ENCODE peak calls at places on chromosomes 11 and 22, in seven cellular contexts. K is PC-3, D is GM23338, L is heart left ventricle, P is gastrocnemius medialis, X is OCI-LY7, A is A549. I is an unnamed sample.

GRCh38 chr11:534592-535518 is 521 bp downstream of the HRAS start:
- DNase-seq in K (peak; percentile 42), D (peak; percentile 44), L (peak; percentile 21), P (no peak), X (peak; percentile 54), A (no peak), I (no peak)

GRCh38 chr22:41899110-41899509 is 15.8 kb downstream of the SHISA8 start:
- DNase-seq in K (no peak), D (no peak), L (no peak), P (peak; percentile 27), X (no peak), A (no peak), I (no peak)

GRCh38 chr11:65491614-65492386 is 7.0 kb upstream of the MALAT1 start:
- DNase-seq in K (peak; percentile 94), D (peak; percentile 79), L (peak; percentile 83), P (peak; percentile 85), X (peak; percentile 64), A (peak; percentile 96), I (peak; percentile 90)

GRCh38 chr11:68998390-68998911 is 14.6 kb downstream of the MRGPRF start:
- DNase-seq in K (peak; percentile 25), D (no peak), L (no peak), P (no peak), X (no peak), A (no peak), I (peak; percentile 64)

GRCh38 chr22:40401532-40401931 is 31.1 kb downstream of the SGSM3 start:
- DNase-seq in K (no peak), D (no peak), L (no peak), P (no peak), X (no peak), A (no peak), I (no peak)

GRCh38 chr22:49290286-49290685 is 537.4 kb downstream of the BRD1 start:
- DNase-seq in K (no peak), D (no peak), L (no peak), P (no peak), X (no peak), A (no peak), I (peak; percentile 7)

GRCh38 chr22:19434829-19435580 is 2.7 kb downstream of the MRPL40 start:
- DNase-seq in K (no peak), D (no peak), L (no peak), P (no peak), X (peak; percentile 44), A (no peak), I (no peak)

GRCh38 chr11:47916361-47916841 is 64.0 kb upstream of the PTPRJ start:
- DNase-seq in K (no peak), D (no peak), L (peak; percentile 38), P (no peak), X (no peak), A (no peak), I (peak; percentile 70)

GRCh38 chr11:1168256-1168655 is 10.5 kb downstream of the MUC5AC start:
- DNase-seq in K (no peak), D (no peak), L (no peak), P (no peak), X (no peak), A (no peak), I (no peak)

GRCh38 chr22:22820626-22821025 is 67.0 kb upstream of the IGLL5 start:
- DNase-seq in K (no peak), D (no peak), L (no peak), P (no peak), X (peak; percentile 72), A (no peak), I (no peak)

GRCh38 chr11:30454108-30454507 is 131.2 kb downstream of the ARL14EP start:
- DNase-seq in K (no peak), D (no peak), L (no peak), P (no peak), X (peak; percentile 2), A (no peak), I (no peak)

GRCh38 chr11:64459609-64460008 is 100.6 kb downstream of the RPS6KA4 start:
- DNase-seq in K (no peak), D (no peak), L (no peak), P (no peak), X (no peak), A (no peak), I (no peak)

GRCh38 chr11:68200639-68201038 is 12.5 kb downstream of the KMT5B start:
- DNase-seq in K (no peak), D (no peak), L (no peak), P (no peak), X (no peak), A (no peak), I (no peak)

GRCh38 chr11:122754028-122754427 is 84.3 kb upstream of the CRTAM start:
- DNase-seq in K (no peak), D (no peak), L (no peak), P (no peak), X (no peak), A (no peak), I (no peak)

GRCh38 chr22:26847046-26847445 is 189.7 kb downstream of the MIAT start:
- DNase-seq in K (no peak), D (no peak), L (no peak), P (no peak), X (no peak), A (no peak), I (no peak)

GRCh38 chr22:26846645-26847044 is 189.3 kb downstream of the MIAT start:
- DNase-seq in K (no peak), D (no peak), L (no peak), P (no peak), X (no peak), A (no peak), I (no peak)

GRCh38 chr22:26847816-26848215 is 190.4 kb downstream of the MIAT start:
- DNase-seq in K (no peak), D (no peak), L (no peak), P (no peak), X (no peak), A (no peak), I (no peak)

GRCh38 chr22:26849575-26849974 is 192.2 kb downstream of the MIAT start:
- DNase-seq in K (no peak), D (no peak), L (no peak), P (no peak), X (no peak), A (no peak), I (no peak)

GRCh38 chr22:26848244-26848920 is 191.0 kb downstream of the MIAT start:
- DNase-seq in K (no peak), D (no peak), L (no peak), P (no peak), X (no peak), A (no peak), I (peak; percentile 76)
- TF ChIP-seq CTCF in K (no peak), D (no peak), L (no peak), P (no peak), X (no peak), A (no peak), I (no peak)

GRCh38 chr11:71998649-71999310 is at the start of gene IL18BP:
- DNase-seq in K (no peak), D (no peak), L (peak; percentile 49), P (no peak), X (peak; percentile 51), A (no peak), I (peak; percentile 70)

GRCh38 chr11:72000591-72000867 is 1.8 kb downstream of the IL18BP start:
- DNase-seq in K (no peak), D (no peak), L (no peak), P (no peak), X (no peak), A (no peak), I (no peak)

GRCh38 chr11:71998061-71998460 is 648 bp upstream of the IL18BP start:
- DNase-seq in K (no peak), D (no peak), L (no peak), P (no peak), X (no peak), A (no peak), I (no peak)

GRCh38 chr11:71999813-72000590 is 1.3 kb downstream of the IL18BP start:
- DNase-seq in K (no peak), D (no peak), L (no peak), P (no peak), X (no peak), A (no peak), I (no peak)

GRCh38 chr11:71999360-71999759 is 651 bp downstream of the IL18BP start:
- DNase-seq in K (no peak), D (no peak), L (peak; percentile 44), P (no peak), X (no peak), A (no peak), I (no peak)
- H3K27ac ChIP-seq in K (no peak overlapping the region), D (no peak overlapping the region), L (peak overlapping the region; percentile 59), P (peak overlapping the region; percentile 49), X (no peak overlapping the region), A (peak overlapping the region; percentile 52), I (peak overlapping the region; percentile 44)

DNA sequence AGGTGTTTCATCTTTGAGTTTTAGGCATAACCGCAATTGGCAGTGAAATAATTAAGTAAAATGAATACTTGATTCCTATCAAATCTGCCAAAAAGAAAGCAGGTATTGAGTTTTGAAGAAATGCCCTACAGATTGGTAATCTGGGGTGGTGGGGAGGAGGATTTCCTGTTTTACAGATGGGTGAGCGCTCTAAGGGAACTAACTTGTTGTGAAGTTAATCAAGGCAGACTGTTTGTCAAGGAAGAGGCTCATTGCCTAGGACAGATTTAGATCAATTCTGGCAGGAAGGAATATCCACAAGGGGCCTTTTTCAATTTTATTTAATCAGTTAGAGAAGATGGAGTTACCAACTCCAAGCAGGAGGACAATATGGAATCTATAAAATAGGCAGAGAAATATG is 271.5 kb upstream of the CCDC90B start:
- DNase-seq in K (no peak), D (no peak), L (no peak), P (no peak), X (no peak), A (no peak), I (no peak)
- H3K4me3 ChIP-seq in K (no peak overlapping the region), D (no peak overlapping the region), L (no peak overlapping the region), P (no peak overlapping the region), X (no peak overlapping the region), A (no peak overlapping the region), I (no peak overlapping the region)

GRCh38 chr11:18145025-18145424 is 12.7 kb downstream of the MRGPRX3 start:
- DNase-seq in K (no peak), D (no peak), L (no peak), P (no peak), X (no peak), A (peak; percentile 11), I (no peak)
- TF ChIP-seq CTCF in K (peak; percentile 19), D (peak; percentile 32), L (no peak), P (no peak), X (peak; percentile 60), A (peak; percentile 29), I (no peak)

GRCh38 chr22:31105282-31105929 is 2.0 kb downstream of the SELENOM start:
- DNase-seq in K (no peak), D (no peak), L (no peak), P (no peak), X (no peak), A (no peak), I (no peak)
- H3K27ac ChIP-seq in K (no peak overlapping the region), D (no peak overlapping the region), L (peak overlapping the region; percentile 94), P (peak overlapping the region; percentile 98), X (no peak overlapping the region), A (no peak overlapping the region), I (peak overlapping the region; percentile 99)

GRCh38 chr11:6414874-6415328 is 4.0 kb downstream of the APBB1 start:
- DNase-seq in K (no peak), D (no peak), L (no peak), P (no peak), X (peak; percentile 45), A (no peak), I (no peak)
- H3K4me3 ChIP-seq in K (no peak overlapping the region), D (no peak overlapping the region), L (no peak overlapping the region), P (no peak overlapping the region), X (no peak overlapping the region), A (no peak overlapping the region), I (no peak overlapping the region)

I was measured in tibial artery.